ENCODE peak calls at places on chromosomes 12 and 14, in seven cellular contexts. H, W, L, U, D, V and G are unnamed samples.

GRCh38 chr12:90441431-90441830 is 513.5 kb downstream of the CCER1 start:
- DNase-seq in V (no peak), W (no peak), H (no peak), D (no peak), U (no peak), L (no peak), G (no peak)

GRCh38 chr12:6345319-6346071 is 3.6 kb upstream of the TNFRSF1A start:
- DNase-seq in L (no peak), H (peak), V (no peak), D (peak), W (no peak), U (peak), G (peak)

GRCh38 chr14:83556746-83557460 is 1973.0 kb upstream of the FLRT2 start:
- DNase-seq in W (no peak), V (no peak), D (peak), L (no peak), H (peak), U (peak), G (peak)

GRCh38 chr14:93546642-93547041 is 115.9 kb downstream of the UNC79 start:
- DNase-seq in W (no peak), H (no peak), U (no peak), L (no peak), D (no peak), V (no peak), G (no peak)

GRCh38 chr12:105278043-105278697 is 42.2 kb upstream of the APPL2 start:
- DNase-seq in U (peak), V (no peak), H (no peak), W (no peak), D (peak), L (no peak), G (peak)

GRCh38 chr12:105212431-105212830 is 23.5 kb downstream of the APPL2 start:
- DNase-seq in D (peak), H (peak), U (no peak), V (no peak), L (no peak), W (no peak), G (peak)

GRCh38 chr12:3748620-3749019 is 4.3 kb downstream of the CRACR2A start:
- DNase-seq in L (no peak), V (no peak), W (no peak), D (no peak), H (no peak), U (no peak), G (no peak)

GRCh38 chr12:132812631-132813305 is 15.9 kb downstream of the GOLGA3 start:
- DNase-seq in D (no peak), U (no peak), H (no peak), W (no peak), L (no peak), V (no peak), G (no peak)

GRCh38 chr12:43761535-43761934 is 2.8 kb downstream of the IRAK4 start:
- DNase-seq in D (no peak), U (no peak), V (no peak), H (peak), W (no peak), L (no peak), G (no peak)

GRCh38 chr12:124347805-124348658 is 53.1 kb downstream of the RFLNA start:
- DNase-seq in L (peak), V (peak), D (no peak), W (no peak), H (no peak), U (no peak), G (no peak)

GRCh38 chr14:51663783-51664326 is 12.1 kb downstream of the FRMD6 start:
- DNase-seq in W (no peak), U (no peak), D (no peak), L (no peak), H (no peak), V (no peak), G (no peak)

GRCh38 chr12:96303656-96304055 is 96.6 kb downstream of the CDK17 start:
- DNase-seq in V (no peak), W (no peak), U (no peak), D (peak), H (no peak), L (no peak), G (peak)

GRCh38 chr14:57462551-57462950 is 31.1 kb downstream of the CCDC198 start:
- DNase-seq in H (peak), D (no peak), U (peak), W (no peak), L (no peak), V (no peak), G (no peak)

GRCh38 chr12:30990316-30990715 is 63.8 kb downstream of the TSPAN11 start:
- DNase-seq in D (no peak), W (no peak), U (no peak), H (no peak), L (no peak), V (no peak), G (no peak)

GRCh38 chr12:68912916-68913315 is 20.1 kb downstream of the CPM start:
- DNase-seq in D (no peak), H (no peak), W (no peak), L (no peak), U (peak), V (no peak), G (no peak)

GRCh38 chr12:131547560-131547959 is 163.3 kb upstream of the SFSWAP start:
- DNase-seq in D (no peak), U (no peak), L (no peak), V (peak), H (no peak), W (no peak), G (no peak)

GRCh38 chr12:113747048-113747447 is 219.1 kb downstream of the RBM19 start:
- DNase-seq in W (no peak), U (peak), D (no peak), L (no peak), V (no peak), H (no peak), G (no peak)

GRCh38 chr12:48189331-48190125 is 6.1 kb downstream of the CCDC184 start:
- DNase-seq in D (peak), H (peak), L (peak), W (no peak), V (peak), U (peak), G (peak)

GRCh38 chr12:116319851-116320621 is 42.5 kb upstream of the MED13L start:
- DNase-seq in W (no peak), U (no peak), V (no peak), L (no peak), H (peak), D (peak), G (peak)

GRCh38 chr14:55426881-55427280 is 13.5 kb downstream of the TBPL2 start:
- DNase-seq in U (no peak), W (no peak), L (no peak), D (no peak), V (no peak), H (no peak), G (no peak)

GRCh38 chr14:39576258-39576657 is 144.0 kb upstream of the FBXO33 start:
- DNase-seq in W (no peak), L (no peak), V (no peak), U (no peak), H (no peak), D (no peak), G (no peak)

GRCh38 chr14:39576726-39577125 is 144.5 kb upstream of the FBXO33 start:
- DNase-seq in D (no peak), V (no peak), W (no peak), L (no peak), U (no peak), H (peak), G (no peak)

GRCh38 chr14:39582028-39582654 is 149.9 kb upstream of the FBXO33 start:
- DNase-seq in W (no peak), V (no peak), H (no peak), D (no peak), L (no peak), U (no peak), G (no peak)

GRCh38 chr14:39581474-39581873 is 149.2 kb upstream of the FBXO33 start:
- DNase-seq in V (no peak), D (peak), H (no peak), U (no peak), W (no peak), L (no peak), G (no peak)
- TF ChIP-seq CTCF in V (peak), D (peak), H (no peak), U (peak), W (no peak), L (peak), G (no peak)

GRCh38 chr12:98419795-98420402 is 95.5 kb upstream of the TMPO start:
- DNase-seq in V (no peak), W (no peak), L (no peak), H (no peak), D (no peak), U (no peak), G (no peak)

GRCh38 chr12:98419101-98419794 is 96.1 kb upstream of the TMPO start:
- DNase-seq in L (no peak), W (no peak), U (no peak), H (no peak), D (no peak), V (no peak), G (no peak)

GRCh38 chr12:98418357-98419075 is 96.9 kb upstream of the TMPO start:
- DNase-seq in H (peak), V (peak), L (no peak), D (peak), U (peak), W (peak), G (peak)

GRCh38 chr12:98417303-98417702 is 98.1 kb upstream of the TMPO start:
- DNase-seq in U (no peak), D (peak), V (no peak), H (peak), L (no peak), W (no peak), G (peak)

GRCh38 chr12:98416845-98417244 is 98.5 kb upstream of the TMPO start:
- DNase-seq in D (peak), H (peak), L (no peak), U (peak), V (no peak), W (no peak), G (peak)
- TF ChIP-seq CTCF in D (peak), H (peak), L (peak), U (peak), V (peak), W (no peak), G (peak)

GRCh38 chr12:109252799-109253198 is 56.3 kb downstream of the FOXN4 start:
- DNase-seq in U (no peak), W (no peak), V (no peak), L (no peak), D (no peak), H (no peak), G (no peak)

GRCh38 chr12:109258201-109258600 is 50.9 kb downstream of the FOXN4 start:
- DNase-seq in U (no peak), H (no peak), D (no peak), W (no peak), V (no peak), L (no peak), G (no peak)

GRCh38 chr12:109253913-109254544 is 55.1 kb downstream of the FOXN4 start:
- DNase-seq in H (no peak), D (no peak), U (no peak), V (no peak), W (no peak), L (no peak), G (no peak)

GRCh38 chr12:109256011-109256410 is 53.1 kb downstream of the FOXN4 start:
- DNase-seq in L (no peak), H (no peak), U (no peak), W (no peak), V (no peak), D (no peak), G (no peak)

GRCh38 chr12:109255377-109255776 is 53.7 kb downstream of the FOXN4 start:
- DNase-seq in V (peak), L (no peak), H (peak), U (peak), W (no peak), D (peak), G (peak)
- TF ChIP-seq CTCF in V (peak), L (peak), H (peak), U (no peak), W (no peak), D (peak), G (peak)

GRCh38 chr12:80195143-80195726 is 95.9 kb downstream of the OTOGL start:
- DNase-seq in U (peak), H (peak), D (peak), L (peak), W (no peak), V (peak), G (peak)
- TF ChIP-seq CTCF in U (peak), H (peak), D (peak), L (peak), W (no peak), V (peak), G (peak)

DNA sequence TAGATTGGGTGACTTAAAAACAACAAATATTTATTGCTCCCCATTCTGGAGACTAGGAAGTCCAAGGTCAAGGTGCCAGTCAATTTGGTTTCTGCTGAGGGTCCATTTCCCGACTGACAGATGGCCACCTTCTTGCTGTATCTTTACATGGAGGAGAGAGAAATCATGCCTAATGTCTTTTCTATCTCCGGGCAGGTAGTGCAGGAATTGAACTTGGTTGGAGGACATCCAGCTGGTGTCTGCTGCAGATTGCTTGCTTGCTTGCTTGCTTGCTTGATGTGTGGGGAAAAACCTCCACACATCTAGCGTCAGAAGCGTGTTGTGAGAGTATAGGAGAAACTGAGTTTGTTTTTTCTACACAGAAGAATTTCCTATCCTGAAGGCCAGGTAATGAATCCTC is 561.4 kb downstream of the DIO2 start:
- DNase-seq in D (no peak), W (no peak), U (no peak), H (no peak), L (no peak), V (no peak), G (no peak)
- TF ChIP-seq CTCF in D (no peak), W (no peak), U (no peak), H (no peak), L (no peak), V (no peak), G (no peak)

GRCh38 chr14:75672588-75673192 is 11.6 kb downstream of the TTLL5 start:
- DNase-seq in V (no peak), W (no peak), U (no peak), H (no peak), D (no peak), L (no peak), G (no peak)

GRCh38 chr14:75673345-75673744 is 12.3 kb downstream of the TTLL5 start:
- DNase-seq in D (no peak), L (no peak), V (no peak), W (no peak), H (no peak), U (no peak), G (no peak)

DNA sequence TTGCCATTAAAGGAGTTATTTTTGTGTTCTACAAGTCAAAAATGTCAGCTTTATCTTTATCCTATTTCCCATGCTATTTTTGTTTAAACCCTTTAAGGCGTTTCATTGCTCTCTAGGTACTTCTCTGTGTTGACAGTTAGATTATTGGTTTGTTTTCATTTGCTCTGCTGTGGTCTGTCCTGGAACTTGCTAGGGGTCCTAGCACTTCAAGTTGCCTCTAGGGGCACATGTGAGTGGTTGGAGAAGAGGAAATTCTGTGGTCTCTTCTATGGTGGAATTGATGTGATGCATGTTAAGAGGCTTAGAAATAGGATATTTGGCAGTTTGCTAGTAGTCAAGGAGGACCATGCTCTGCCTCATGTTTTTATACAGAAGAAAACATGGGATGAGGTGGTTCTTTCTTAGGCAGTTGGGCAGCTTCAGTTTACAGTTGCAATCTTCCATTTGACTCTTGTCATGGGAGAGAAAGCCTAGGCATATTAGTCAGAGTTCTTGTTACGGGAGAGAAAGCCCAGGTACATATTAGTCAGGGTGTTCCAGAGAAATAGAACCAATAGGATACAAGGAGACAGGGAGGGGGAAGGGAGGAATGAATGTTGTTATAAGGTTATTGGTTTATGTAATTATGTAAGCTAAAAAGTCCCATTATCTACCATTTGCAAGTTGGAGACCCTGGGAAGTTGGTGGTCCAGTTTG is 14.4 kb downstream of the TTLL5 start:
- DNase-seq in V (peak), L (no peak), H (peak), W (no peak), D (no peak), U (no peak), G (no peak)
- TF ChIP-seq CTCF in V (peak), L (peak), H (peak), W (no peak), D (peak), U (no peak), G (no peak)

DNA sequence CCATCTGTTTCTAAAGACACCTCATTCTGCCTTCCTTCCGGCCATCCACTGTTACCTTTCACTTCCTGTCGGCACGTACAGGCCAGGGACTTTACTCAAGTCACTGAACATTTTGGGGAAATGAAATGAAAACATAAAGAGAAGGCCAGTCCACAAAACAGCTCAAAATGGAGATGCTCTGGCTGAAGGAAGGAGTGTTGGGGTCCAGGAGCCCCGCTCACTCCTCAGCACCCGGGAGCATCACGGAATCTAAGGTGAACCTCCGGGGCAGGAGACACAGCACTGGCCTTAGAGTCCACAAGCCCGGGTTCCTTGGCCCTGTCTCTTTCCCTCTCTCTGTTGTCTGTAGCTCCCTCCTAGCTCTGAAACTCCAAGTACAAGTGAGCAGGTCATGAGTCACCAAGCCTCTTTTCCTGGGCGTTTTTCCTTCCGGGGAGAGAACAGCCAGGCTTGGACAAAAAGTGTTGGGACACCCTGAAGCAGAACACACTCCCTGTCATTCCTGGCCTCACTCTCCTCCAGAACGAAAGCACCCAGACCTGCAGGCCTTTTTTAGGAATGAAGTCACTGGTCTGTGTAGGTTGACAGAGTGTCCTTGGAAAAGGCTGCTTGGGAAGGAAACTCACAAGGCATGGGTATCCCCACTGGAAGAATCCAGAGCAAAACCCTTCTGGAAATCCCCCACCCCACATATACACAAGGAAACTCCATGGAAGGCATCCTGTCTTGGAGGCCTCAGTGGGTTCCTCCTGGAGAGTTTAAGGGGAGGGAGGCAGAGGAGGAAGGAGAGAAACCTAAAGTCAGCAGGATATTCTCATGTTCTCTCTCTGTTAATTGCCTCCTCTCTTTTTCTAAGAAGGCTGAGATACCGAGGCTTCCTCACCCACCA is 245.3 kb downstream of the ZFP36L1 start:
- DNase-seq in W (no peak), L (no peak), D (peak), H (peak), V (no peak), U (peak), G (peak)
- TF ChIP-seq CTCF in W (no peak), L (no peak), D (peak), H (no peak), V (no peak), U (no peak), G (no peak)